ENCODE peak calls at places on chromosomes 11 and 22, in four cellular contexts. E is A549, W is H1, U is K562. F is an unnamed sample.

GRCh38 chr11:29318134-29318845 is 698.5 kb downstream of the KCNA4 start:
- DNase-seq in W (no peak), U (no peak), E (no peak), F (no peak)

GRCh38 chr22:32531955-32532818 is 57.6 kb downstream of the FBXO7 start:
- DNase-seq in W (peak; percentile 62), E (no peak), U (peak; percentile 77), F (peak; percentile 87)

GRCh38 chr11:808427-809286 is 1.1 kb upstream of the RPLP2 start:
- DNase-seq in E (peak; percentile 83), W (no peak), U (no peak), F (peak; percentile 71)

GRCh38 chr11:43810929-43811596 is 69.6 kb upstream of the ALKBH3 start:
- DNase-seq in E (no peak), U (peak; percentile 10), W (no peak), F (no peak)

GRCh38 chr11:19703211-19703610 is 9.4 kb upstream of the NAV2 start:
- DNase-seq in W (no peak), U (no peak), E (no peak), F (no peak)

GRCh38 chr22:35892192-35892591 is 136.4 kb downstream of the RBFOX2 start:
- DNase-seq in U (no peak), W (no peak), E (no peak), F (no peak)

GRCh38 chr11:7547687-7548086 is 33.9 kb downstream of the PPFIBP2 start:
- DNase-seq in W (no peak), U (no peak), E (no peak), F (no peak)

GRCh38 chr11:36238881-36239280 is 50.3 kb downstream of the COMMD9 start:
- DNase-seq in U (no peak), W (no peak), E (no peak), F (no peak)

GRCh38 chr22:38490915-38491314 is 15.2 kb downstream of the DDX17 start:
- DNase-seq in E (no peak), W (no peak), U (no peak), F (peak; percentile 83)

GRCh38 chr11:65862941-65863888 is 3.0 kb downstream of the MUS81 start:
- DNase-seq in E (no peak), W (no peak), U (no peak), F (no peak)

GRCh38 chr22:31926969-31927368 is 17.4 kb upstream of the YWHAH start:
- DNase-seq in W (no peak), U (peak; percentile 81), E (no peak), F (no peak)

GRCh38 chr11:120141144-120142071 is 3.5 kb upstream of the TRIM29 start:
- DNase-seq in U (no peak), E (no peak), W (no peak), F (no peak)

GRCh38 chr11:7540830-7541555 is 27.2 kb downstream of the PPFIBP2 start:
- DNase-seq in W (no peak), U (no peak), E (no peak), F (no peak)

GRCh38 chr11:117221775-117222517 is 9.9 kb downstream of the PCSK7 start:
- DNase-seq in E (no peak), W (no peak), U (no peak), F (no peak)

GRCh38 chr22:30843245-30843644 is 125.3 kb downstream of the MORC2 start:
- DNase-seq in E (no peak), W (no peak), U (no peak), F (no peak)

GRCh38 chr11:129146196-129146595 is 45.9 kb downstream of the ARHGAP32 start:
- DNase-seq in E (no peak), W (no peak), U (no peak), F (no peak)

GRCh38 chr11:134883484-134883883 is 471.4 kb upstream of the B3GAT1 start:
- DNase-seq in W (no peak), U (no peak), E (no peak), F (no peak)

GRCh38 chr11:10654211-10655150 is 39.1 kb downstream of the IRAG1 start:
- DNase-seq in E (peak; percentile 35), W (no peak), U (peak; percentile 72), F (peak; percentile 57)

GRCh38 chr22:27531782-27532530 is 269.6 kb downstream of the MN1 start:
- DNase-seq in W (no peak), E (no peak), U (no peak), F (no peak)

GRCh38 chr11:34599406-34599901 is 21.4 kb upstream of the EHF start:
- DNase-seq in E (peak; percentile 76), U (no peak), W (no peak), F (peak; percentile 79)

GRCh38 chr11:42974510-42974909 is 337.3 kb upstream of the API5 start:
- DNase-seq in W (peak; percentile 23), E (no peak), U (no peak), F (no peak)

DNA sequence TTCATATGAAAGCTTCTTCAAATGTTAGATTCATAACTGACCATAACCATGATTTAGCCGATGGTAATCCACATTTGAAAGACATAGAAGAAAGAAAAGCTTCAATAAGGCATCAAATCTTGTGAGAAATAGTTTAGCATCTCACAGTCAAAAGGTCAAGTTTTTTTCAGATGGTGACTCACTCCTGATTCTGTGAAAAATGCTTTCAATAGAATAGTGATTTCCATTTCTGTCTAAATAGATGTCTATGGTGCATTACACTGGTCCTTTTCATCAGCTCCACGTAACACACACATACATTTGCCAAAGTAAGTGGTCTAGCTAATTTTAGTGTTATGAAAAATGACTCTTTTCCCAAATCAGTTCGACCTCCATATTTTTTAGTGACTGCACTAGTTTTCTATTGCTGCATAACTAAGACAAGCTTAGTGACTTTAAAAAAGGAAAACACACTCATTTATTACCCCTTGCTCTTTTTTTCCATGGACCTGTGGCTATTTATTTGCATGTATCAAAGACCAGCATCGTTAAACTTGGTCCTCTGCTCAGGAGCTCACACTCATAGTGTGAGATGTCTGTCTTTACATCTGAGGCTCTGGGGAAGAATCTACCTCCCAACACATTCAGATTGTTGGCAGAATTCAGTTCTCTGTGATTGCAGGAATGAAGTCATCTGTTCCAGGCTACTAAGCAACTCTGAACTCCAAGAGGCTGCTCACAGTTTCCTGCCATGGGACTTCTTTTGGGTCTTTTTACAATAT is 139.0 kb downstream of the LRRC4C start:
- DNase-seq in W (no peak), E (no peak), U (no peak), F (no peak)
- TF ChIP-seq PHF8 in W (no peak), E (no peak), U (no peak), F (no peak)

DNA sequence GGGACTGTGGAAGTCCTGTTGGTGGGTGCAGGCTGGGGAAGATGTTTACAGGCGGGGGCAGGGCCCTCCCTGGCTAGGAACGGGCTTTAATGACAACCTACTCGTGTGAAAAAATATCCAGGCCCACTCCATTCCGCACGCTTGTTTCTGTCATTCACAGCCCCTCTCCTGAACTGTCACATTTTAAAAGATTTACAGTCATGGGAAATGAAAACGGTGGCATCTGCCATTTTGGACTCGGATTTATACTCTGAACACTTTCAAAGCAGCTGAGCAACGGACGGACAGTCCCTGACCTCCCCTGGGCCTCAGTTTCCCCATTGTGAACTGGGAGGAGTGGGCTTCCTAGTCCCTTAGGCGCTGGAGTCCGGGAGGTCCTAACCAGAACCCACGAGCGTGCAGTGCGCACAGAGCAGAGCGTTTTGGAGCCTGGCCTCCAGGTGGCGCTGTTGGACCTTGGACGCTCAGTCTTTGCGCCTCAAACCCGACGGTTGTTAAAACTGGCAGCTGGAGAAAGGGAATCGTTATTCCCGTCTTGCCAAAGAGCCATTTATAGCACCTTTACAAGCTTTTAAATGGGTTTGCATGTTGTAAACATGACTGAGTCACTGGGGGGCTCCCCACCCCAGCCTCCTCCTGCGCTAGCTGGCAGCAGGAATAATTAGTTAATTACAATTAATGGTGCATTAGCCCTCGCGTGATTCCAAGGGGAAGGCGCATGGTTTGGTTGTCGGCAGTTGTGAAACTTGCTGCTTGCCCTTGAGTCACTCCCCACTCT is 75.3 kb downstream of the FBLN1 start:
- DNase-seq in U (peak; percentile 69), W (peak; percentile 59), E (peak; percentile 52), F (peak; percentile 64)
- TF ChIP-seq CHD2 in U (no peak), W (no peak), E (no peak), F (no peak)

GRCh38 chr11:92867913-92868619 is 101.4 kb upstream of the MTNR1B start:
- DNase-seq in E (no peak), W (no peak), U (no peak), F (no peak)

GRCh38 chr11:92870241-92870826 is 99.1 kb upstream of the MTNR1B start:
- DNase-seq in U (no peak), W (no peak), E (no peak), F (no peak)

GRCh38 chr11:92865352-92865751 is 104.1 kb upstream of the MTNR1B start:
- DNase-seq in E (no peak), U (no peak), W (no peak), F (no peak)

GRCh38 chr11:92869716-92870115 is 99.7 kb upstream of the MTNR1B start:
- DNase-seq in U (no peak), W (no peak), E (no peak), F (peak; percentile 12)

GRCh38 chr11:92866679-92867282 is 102.7 kb upstream of the MTNR1B start:
- DNase-seq in U (no peak), W (no peak), E (no peak), F (no peak)
- TF ChIP-seq PHF8 in U (no peak), W (no peak), E (no peak), F (no peak)

GRCh38 chr11:111299111-111300026 is 1.0 kb downstream of the POU2AF3 start:
- DNase-seq in W (no peak), U (no peak), E (peak; percentile 58), F (peak; percentile 46)
- TF ChIP-seq CHD2 in W (no peak), U (no peak), E (no peak), F (no peak)

GRCh38 chr11:64744544-64745218 is 739 bp upstream of the RASGRP2 start:
- DNase-seq in U (peak; percentile 88), E (no peak), W (no peak), F (no peak)
- TF ChIP-seq PHF8 in U (no peak), E (no peak), W (no peak), F (no peak)

DNA sequence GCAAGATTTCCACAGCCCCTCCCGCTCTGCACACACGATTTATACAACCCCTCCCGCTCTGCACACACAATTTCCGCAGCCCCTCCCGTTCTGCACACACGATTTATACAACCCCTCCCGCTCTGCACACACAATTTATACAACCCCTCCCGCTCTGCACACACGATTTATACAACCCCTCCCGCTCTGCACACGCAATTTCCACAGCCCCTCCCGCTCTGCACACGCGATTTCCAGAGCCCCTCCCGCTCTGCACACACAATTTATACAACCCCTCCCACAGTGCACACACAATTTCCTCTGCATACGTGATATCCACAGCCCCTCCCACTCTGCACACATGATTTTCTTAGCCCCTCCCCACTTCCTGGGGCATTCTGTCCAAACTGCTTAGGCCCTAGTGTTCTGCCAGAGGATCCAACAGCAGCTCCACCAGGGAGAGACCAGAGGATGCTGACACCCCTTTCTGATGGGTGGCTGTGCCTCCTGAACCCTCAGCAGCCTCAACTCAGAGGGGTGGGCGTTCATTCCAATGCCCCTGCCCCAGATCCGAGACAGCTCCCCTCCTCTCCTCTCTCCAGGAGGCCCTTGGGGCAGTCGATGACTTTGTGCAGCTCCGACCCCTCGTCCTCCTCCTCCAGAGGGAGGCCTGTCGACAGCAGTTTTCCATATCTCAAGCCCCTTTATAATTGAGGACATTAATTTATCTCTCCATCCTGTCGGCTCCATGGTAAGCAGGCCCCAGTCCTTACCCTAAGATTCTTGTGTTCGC is 671.7 kb downstream of the BRD1 start:
- DNase-seq in E (no peak), U (no peak), W (no peak), F (no peak)
- TF ChIP-seq CHD2 in E (no peak), U (no peak), W (no peak), F (no peak)

GRCh38 chr11:114209904-114210303 is 86.3 kb upstream of the NNMT start:
- DNase-seq in U (no peak), E (no peak), W (no peak), F (peak; percentile 68)

GRCh38 chr11:114208371-114208770 is 87.8 kb upstream of the NNMT start:
- DNase-seq in W (no peak), E (no peak), U (no peak), F (no peak)

GRCh38 chr11:114211444-114212122 is 84.6 kb upstream of the NNMT start:
- DNase-seq in W (no peak), U (no peak), E (no peak), F (no peak)

GRCh38 chr11:114209343-114209742 is 86.9 kb upstream of the NNMT start:
- DNase-seq in U (no peak), E (no peak), W (no peak), F (no peak)

GRCh38 chr11:114207096-114207495 is 89.1 kb upstream of the NNMT start:
- DNase-seq in W (no peak), U (no peak), E (no peak), F (no peak)
- TF ChIP-seq PHF8 in W (no peak), U (no peak), E (no peak), F (no peak)